ENCODE peak calls at places on chromosomes 2 and 18, in six cellular contexts. D is osteocyte; K is A549; N is ELR; V is stimulated activated CD8-positive, alpha-beta memory T cell treated with anti-CD3 and anti-CD28 coated beads, Interleukin-7, amount 100 ng/mL, for 24 hours; F is NCI-H1417. L is an unnamed sample.

GRCh38 chr2:127884436-127884835 is 1.3 kb downstream of the AMMECR1L start:
- DNase-seq in D (no peak), K (no peak), N (peak), V (no peak), F (no peak), L (no peak)

GRCh38 chr18:10936211-10937053 is 212.9 kb downstream of the PIEZO2 start:
- DNase-seq in D (no peak), K (no peak), N (peak), V (no peak), F (no peak), L (no peak)

GRCh38 chr2:216292886-216293291 is 79.4 kb downstream of the MARCHF4 start:
- DNase-seq in D (no peak), K (no peak), N (no peak), V (no peak), F (no peak), L (peak)

GRCh38 chr2:159637988-159638501 is 21.7 kb upstream of the BAZ2B start:
- DNase-seq in D (no peak), K (peak), N (peak), V (no peak), F (no peak), L (no peak)

GRCh38 chr2:37377187-37377532 is 32.7 kb downstream of the QPCT start:
- DNase-seq in D (no peak), K (no peak), N (peak), V (no peak), F (no peak), L (no peak)

GRCh38 chr18:64037812-64038414 is 68.0 kb downstream of the SERPINB8 start:
- DNase-seq in D (no peak), K (peak), N (peak), V (no peak), F (peak), L (peak)

GRCh38 chr18:23994361-23994902 is 20.1 kb upstream of the TTC39C start:
- DNase-seq in D (peak), K (peak), N (peak), V (no peak), F (peak), L (peak)

GRCh38 chr18:3458952-3459853 is 9.2 kb downstream of the TGIF1 start:
- DNase-seq in D (no peak), K (peak), N (peak), V (no peak), F (no peak), L (no peak)

GRCh38 chr2:5666798-5667197 is 25.4 kb upstream of the SOX11 start:
- DNase-seq in D (no peak), K (no peak), N (no peak), V (no peak), F (no peak), L (no peak)

GRCh38 chr2:187509667-187510417 is 44.4 kb downstream of the TFPI start:
- DNase-seq in D (no peak), K (no peak), N (no peak), V (no peak), F (no peak), L (no peak)

GRCh38 chr2:71226391-71226964 is 425 bp downstream of the PAIP2B start:
- DNase-seq in D (no peak), K (no peak), N (peak), V (no peak), F (peak), L (peak)

GRCh38 chr2:237410949-237411635 is 2.9 kb downstream of the COL6A3 start:
- DNase-seq in D (no peak), K (no peak), N (peak), V (no peak), F (no peak), L (no peak)

GRCh38 chr2:10028988-10029874 is 14.1 kb upstream of the KLF11 start:
- DNase-seq in D (no peak), K (no peak), N (no peak), V (no peak), F (no peak), L (peak)

GRCh38 chr2:149410701-149411484 is 80.5 kb downstream of the LYPD6 start:
- DNase-seq in D (no peak), K (no peak), N (peak), V (no peak), F (no peak), L (no peak)

GRCh38 chr18:47883771-47884413 is 46.6 kb downstream of the SMAD2 start:
- DNase-seq in D (no peak), K (no peak), N (peak), V (no peak), F (no peak), L (peak)

GRCh38 chr2:218882866-218883366 is 2.3 kb downstream of the WNT10A start:
- DNase-seq in D (no peak), K (no peak), N (peak), V (no peak), F (no peak), L (no peak)

GRCh38 chr18:11112218-11112750 is 37.1 kb downstream of the PIEZO2 start:
- DNase-seq in D (no peak), K (no peak), N (no peak), V (no peak), F (no peak), L (no peak)